ENCODE peak calls at places on chromosomes 5 and 9, in eight cellular contexts. K is DND-41, X is astrocyte of the spinal cord, N is endodermal cell, V is tibial artery, Y is HFF-Myc, S is A549, E is Panc1. R is an unnamed sample.
A peak's percentile ranks its signal among the peaks of the same experiment; 100 is the strongest.

GRCh38 chr9:29213374-29214161 is 1640.3 kb upstream of the C9orf72 start:
- DNase-seq in K (no peak), X (peak; percentile 10), N (peak; percentile 89), V (no peak), Y (no peak), S (peak; percentile 33), E (no peak), R (no peak)

GRCh38 chr5:169980418-169981053 is at the start of gene INSYN2B:
- DNase-seq in K (peak; percentile 34), X (peak; percentile 96), N (peak; percentile 96), V (peak; percentile 41), Y (peak; percentile 84), S (peak; percentile 86), E (peak; percentile 84), R (peak; percentile 2)

GRCh38 chr5:82092-82491 is 9.9 kb upstream of the PLEKHG4B start:
- DNase-seq in K (no peak), X (peak; percentile 45), N (peak; percentile 90), V (no peak), Y (no peak), S (peak; percentile 48), E (no peak), R (no peak)

GRCh38 chr9:131734165-131734610 is 5.7 kb downstream of the RAPGEF1 start:
- DNase-seq in K (peak; percentile 73), X (peak; percentile 32), N (no peak), V (no peak), Y (no peak), S (peak; percentile 52), E (no peak), R (peak; percentile 83)

GRCh38 chr5:163436515-163436914 is 880 bp upstream of the CCNG1 start:
- DNase-seq in K (no peak), X (no peak), N (no peak), V (no peak), Y (no peak), S (no peak), E (no peak), R (no peak)

GRCh38 chr9:112925058-112925641 is 34.5 kb upstream of the SLC46A2 start:
- DNase-seq in K (no peak), X (peak; percentile 13), N (peak; percentile 68), V (no peak), Y (peak; percentile 2), S (peak; percentile 46), E (no peak), R (peak; percentile 15)

GRCh38 chr9:16121593-16121992 is 568.8 kb downstream of the CCDC171 start:
- DNase-seq in K (no peak), X (peak; percentile 59), N (no peak), V (no peak), Y (no peak), S (no peak), E (no peak), R (no peak)

GRCh38 chr5:16411741-16412455 is 53.7 kb downstream of the ZNF622 start:
- DNase-seq in K (no peak), X (no peak), N (no peak), V (no peak), Y (no peak), S (no peak), E (no peak), R (no peak)

GRCh38 chr9:4826417-4827166 is 33.8 kb downstream of the RCL1 start:
- DNase-seq in K (no peak), X (no peak), N (no peak), V (no peak), Y (no peak), S (no peak), E (no peak), R (no peak)

GRCh38 chr5:144087576-144087975 is 82.9 kb downstream of the YIPF5 start:
- DNase-seq in K (no peak), X (no peak), N (no peak), V (no peak), Y (no peak), S (no peak), E (no peak), R (no peak)

GRCh38 chr9:121725008-121725795 is 73.8 kb downstream of the DAB2IP start:
- DNase-seq in K (no peak), X (peak; percentile 92), N (no peak), V (peak; percentile 97), Y (peak; percentile 98), S (no peak), E (no peak), R (no peak)

GRCh38 chr5:176725521-176725920 is 78.2 kb downstream of the TSPAN17 start:
- DNase-seq in K (no peak), X (no peak), N (no peak), V (no peak), Y (no peak), S (no peak), E (no peak), R (no peak)

GRCh38 chr9:14523545-14523944 is 169.7 kb downstream of the ZDHHC21 start:
- DNase-seq in K (no peak), X (no peak), N (no peak), V (no peak), Y (no peak), S (no peak), E (no peak), R (no peak)

GRCh38 chr9:79858509-79858908 is 286.7 kb downstream of the TLE4 start:
- DNase-seq in K (peak; percentile 13), X (peak; percentile 3), N (no peak), V (no peak), Y (no peak), S (peak; percentile 60), E (peak; percentile 15), R (no peak)

DNA sequence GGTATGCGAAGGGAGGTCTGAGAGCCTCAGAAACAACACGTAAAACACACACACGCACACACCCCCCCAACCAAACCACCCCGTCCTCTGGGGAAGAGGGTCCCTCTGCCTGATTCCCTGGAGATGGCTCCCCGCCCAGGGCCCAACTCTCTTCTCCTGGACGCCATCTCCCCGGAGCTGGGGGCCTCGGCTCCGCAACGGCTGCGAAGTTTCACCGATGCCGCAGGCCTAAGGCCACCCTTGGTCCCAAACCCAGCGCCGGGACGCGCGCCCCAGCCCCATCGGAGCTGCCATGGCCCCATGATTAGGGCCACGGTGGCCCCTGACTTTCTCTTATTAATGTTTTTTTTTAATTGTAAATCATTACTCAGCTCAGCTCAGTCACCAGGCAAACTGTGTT is 181.4 kb upstream of the TBCA start:
- DNase-seq in K (no peak), X (no peak), N (peak; percentile 78), V (no peak), Y (no peak), S (no peak), E (no peak), R (no peak)
- H3K4me3 ChIP-seq in K (no peak overlapping the region), X (no peak overlapping the region), N (peak overlapping the region; percentile 67), V (no peak overlapping the region), Y (no peak overlapping the region), S (no peak overlapping the region), E (no peak overlapping the region), R (no peak overlapping the region)

GRCh38 chr9:653421-653820 is 188.1 kb upstream of the DMRT1 start:
- DNase-seq in K (no peak), X (no peak), N (no peak), V (no peak), Y (no peak), S (no peak), E (no peak), R (no peak)
- H3K4me3 ChIP-seq in K (no peak overlapping the region), X (no peak overlapping the region), N (no peak overlapping the region), V (no peak overlapping the region), Y (no peak overlapping the region), S (no peak overlapping the region), E (no peak overlapping the region), R (no peak overlapping the region)

GRCh38 chr9:115117999-115118470 is at the start of gene TNC:
- DNase-seq in K (no peak), X (peak; percentile 92), N (peak; percentile 88), V (peak; percentile 64), Y (peak; percentile 84), S (peak; percentile 2), E (no peak), R (no peak)
- H3K4me3 ChIP-seq in K (no peak within 1 kb of the TSS), X (peak within 1 kb of the TSS; percentile 58), N (peak within 1 kb of the TSS; percentile 84), V (peak within 1 kb of the TSS; percentile 53), Y (peak within 1 kb of the TSS; percentile 55), S (peak within 1 kb of the TSS; percentile 39), E (peak within 1 kb of the TSS; percentile 56), R (no peak within 1 kb of the TSS)

GRCh38 chr5:133716475-133717183 is 104.3 kb upstream of the FSTL4 start:
- DNase-seq in K (no peak), X (no peak), N (no peak), V (no peak), Y (no peak), S (no peak), E (no peak), R (no peak)
- H3K4me3 ChIP-seq in K (no peak overlapping the region), X (no peak overlapping the region), N (no peak overlapping the region), V (no peak overlapping the region), Y (no peak overlapping the region), S (no peak overlapping the region), E (no peak overlapping the region), R (no peak overlapping the region)

R was measured in Jurkat, Clone E6-1.